ENCODE peak calls at places on chromosomes 2 and 18, in five cellular contexts. One of them, this sample, is unnamed.

GRCh38 chr2:92073036-92073814 is 2798.0 kb upstream of the TEKT4 start:
- DNase-seq in A549: no peak
- DNase-seq in fibroblast of mammary gland: no peak
- DNase-seq in GM20000: no peak
- DNase-seq in dorsolateral prefrontal cortex: peak; percentile 35
- DNase-seq in this sample: no peak

GRCh38 chr2:47568164-47568861 is 165.4 kb downstream of the MSH2 start:
- DNase-seq in fibroblast of mammary gland: no peak
- DNase-seq in dorsolateral prefrontal cortex: no peak
- DNase-seq in GM20000: no peak
- DNase-seq in A549: no peak
- DNase-seq in this sample: no peak

GRCh38 chr2:10957396-10957795 is 45.7 kb downstream of the KCNF1 start:
- DNase-seq in fibroblast of mammary gland: no peak
- DNase-seq in A549: no peak
- DNase-seq in GM20000: no peak
- DNase-seq in dorsolateral prefrontal cortex: no peak
- DNase-seq in this sample: peak; percentile 23

GRCh38 chr18:6056171-6056932 is 161.0 kb upstream of the TMEM200C start:
- DNase-seq in GM20000: peak; percentile 29
- DNase-seq in dorsolateral prefrontal cortex: no peak
- DNase-seq in A549: no peak
- DNase-seq in fibroblast of mammary gland: peak; percentile 71
- DNase-seq in this sample: no peak

GRCh38 chr18:74795766-74796165 is 198.1 kb downstream of the ZNF407 start:
- DNase-seq in dorsolateral prefrontal cortex: no peak
- DNase-seq in fibroblast of mammary gland: no peak
- DNase-seq in GM20000: no peak
- DNase-seq in A549: no peak
- DNase-seq in this sample: no peak

GRCh38 chr2:219286436-219287115 is 7.4 kb downstream of the DNAJB2 start:
- DNase-seq in dorsolateral prefrontal cortex: no peak
- DNase-seq in A549: no peak
- DNase-seq in fibroblast of mammary gland: peak; percentile 27
- DNase-seq in GM20000: peak; percentile 15
- DNase-seq in this sample: no peak

GRCh38 chr2:3348771-3349170 is 28.8 kb downstream of the EIPR1 start:
- DNase-seq in A549: no peak
- DNase-seq in fibroblast of mammary gland: no peak
- DNase-seq in GM20000: no peak
- DNase-seq in dorsolateral prefrontal cortex: peak; percentile 76
- DNase-seq in this sample: no peak

GRCh38 chr2:101912545-101912944 is 79.2 kb upstream of the IL1R2 start:
- DNase-seq in GM20000: no peak
- DNase-seq in dorsolateral prefrontal cortex: no peak
- DNase-seq in A549: no peak
- DNase-seq in fibroblast of mammary gland: no peak
- DNase-seq in this sample: no peak

GRCh38 chr2:2291500-2292260 is 39.4 kb downstream of the MYT1L start:
- DNase-seq in A549: peak; percentile 13
- DNase-seq in dorsolateral prefrontal cortex: no peak
- DNase-seq in fibroblast of mammary gland: no peak
- DNase-seq in GM20000: no peak
- DNase-seq in this sample: no peak

GRCh38 chr18:49849331-49850217 is 36.2 kb upstream of the ACAA2 start:
- DNase-seq in A549: peak; percentile 87
- DNase-seq in fibroblast of mammary gland: peak; percentile 92
- DNase-seq in GM20000: no peak
- DNase-seq in dorsolateral prefrontal cortex: no peak
- DNase-seq in this sample: peak; percentile 87

GRCh38 chr2:41572154-41572553 is 475.7 kb upstream of the PKDCC start:
- DNase-seq in dorsolateral prefrontal cortex: no peak
- DNase-seq in A549: no peak
- DNase-seq in GM20000: no peak
- DNase-seq in fibroblast of mammary gland: no peak
- DNase-seq in this sample: no peak

GRCh38 chr2:201158111-201158929 is 24.6 kb upstream of the CASP10 start:
- DNase-seq in A549: peak; percentile 84
- DNase-seq in dorsolateral prefrontal cortex: peak; percentile 68
- DNase-seq in GM20000: peak; percentile 76
- DNase-seq in fibroblast of mammary gland: peak; percentile 83
- DNase-seq in this sample: peak; percentile 73

GRCh38 chr2:172552547-172553291 is 3.2 kb upstream of the PDK1 start:
- DNase-seq in fibroblast of mammary gland: peak; percentile 89
- DNase-seq in A549: peak; percentile 19
- DNase-seq in dorsolateral prefrontal cortex: no peak
- DNase-seq in GM20000: no peak
- DNase-seq in this sample: peak; percentile 78

GRCh38 chr2:200411831-200412230 is 98.0 kb downstream of the KCTD18 start:
- DNase-seq in fibroblast of mammary gland: peak; percentile 57
- DNase-seq in dorsolateral prefrontal cortex: no peak
- DNase-seq in GM20000: no peak
- DNase-seq in A549: peak; percentile 26
- DNase-seq in this sample: no peak

GRCh38 chr2:85177031-85177824 is 44.0 kb downstream of the TCF7L1 start:
- DNase-seq in dorsolateral prefrontal cortex: no peak
- DNase-seq in GM20000: no peak
- DNase-seq in fibroblast of mammary gland: no peak
- DNase-seq in A549: no peak
- DNase-seq in this sample: no peak

GRCh38 chr2:171957061-171957460 is 34.8 kb downstream of the HAT1 start:
- DNase-seq in dorsolateral prefrontal cortex: no peak
- DNase-seq in fibroblast of mammary gland: peak; percentile 10
- DNase-seq in GM20000: no peak
- DNase-seq in A549: peak; percentile 16
- DNase-seq in this sample: peak; percentile 12

GRCh38 chr2:222912117-222912516 is 51.3 kb downstream of the ACSL3 start:
- DNase-seq in GM20000: peak; percentile 80
- DNase-seq in dorsolateral prefrontal cortex: no peak
- DNase-seq in A549: no peak
- DNase-seq in fibroblast of mammary gland: peak; percentile 53
- DNase-seq in this sample: no peak

GRCh38 chr18:59015531-59016152 is 124.0 kb upstream of the SEC11C start:
- DNase-seq in GM20000: no peak
- DNase-seq in dorsolateral prefrontal cortex: no peak
- DNase-seq in A549: no peak
- DNase-seq in fibroblast of mammary gland: no peak
- DNase-seq in this sample: no peak

GRCh38 chr2:231929961-231930600 is 3.9 kb upstream of the NPPC start:
- DNase-seq in dorsolateral prefrontal cortex: peak; percentile 15
- DNase-seq in fibroblast of mammary gland: peak; percentile 35
- DNase-seq in A549: no peak
- DNase-seq in GM20000: peak; percentile 56
- DNase-seq in this sample: no peak

GRCh38 chr2:52342458-52342857 is 1310.5 kb upstream of the NRXN1 start:
- DNase-seq in A549: no peak
- DNase-seq in fibroblast of mammary gland: no peak
- DNase-seq in dorsolateral prefrontal cortex: no peak
- DNase-seq in GM20000: no peak
- DNase-seq in this sample: no peak

GRCh38 chr2:216490061-216490460 is 8.6 kb upstream of the RPL37A start:
- DNase-seq in fibroblast of mammary gland: peak; percentile 81
- DNase-seq in GM20000: no peak
- DNase-seq in dorsolateral prefrontal cortex: no peak
- DNase-seq in A549: no peak
- DNase-seq in this sample: peak; percentile 68

GRCh38 chr2:235500761-235501662 is 7.2 kb downstream of the AGAP1 start:
- DNase-seq in GM20000: no peak
- DNase-seq in fibroblast of mammary gland: peak; percentile 54
- DNase-seq in A549: no peak
- DNase-seq in dorsolateral prefrontal cortex: no peak
- DNase-seq in this sample: peak; percentile 53

GRCh38 chr2:221574231-221574570 is 2.1 kb upstream of the EPHA4 start:
- DNase-seq in fibroblast of mammary gland: no peak
- DNase-seq in dorsolateral prefrontal cortex: no peak
- DNase-seq in A549: no peak
- DNase-seq in GM20000: no peak
- DNase-seq in this sample: no peak

DNA sequence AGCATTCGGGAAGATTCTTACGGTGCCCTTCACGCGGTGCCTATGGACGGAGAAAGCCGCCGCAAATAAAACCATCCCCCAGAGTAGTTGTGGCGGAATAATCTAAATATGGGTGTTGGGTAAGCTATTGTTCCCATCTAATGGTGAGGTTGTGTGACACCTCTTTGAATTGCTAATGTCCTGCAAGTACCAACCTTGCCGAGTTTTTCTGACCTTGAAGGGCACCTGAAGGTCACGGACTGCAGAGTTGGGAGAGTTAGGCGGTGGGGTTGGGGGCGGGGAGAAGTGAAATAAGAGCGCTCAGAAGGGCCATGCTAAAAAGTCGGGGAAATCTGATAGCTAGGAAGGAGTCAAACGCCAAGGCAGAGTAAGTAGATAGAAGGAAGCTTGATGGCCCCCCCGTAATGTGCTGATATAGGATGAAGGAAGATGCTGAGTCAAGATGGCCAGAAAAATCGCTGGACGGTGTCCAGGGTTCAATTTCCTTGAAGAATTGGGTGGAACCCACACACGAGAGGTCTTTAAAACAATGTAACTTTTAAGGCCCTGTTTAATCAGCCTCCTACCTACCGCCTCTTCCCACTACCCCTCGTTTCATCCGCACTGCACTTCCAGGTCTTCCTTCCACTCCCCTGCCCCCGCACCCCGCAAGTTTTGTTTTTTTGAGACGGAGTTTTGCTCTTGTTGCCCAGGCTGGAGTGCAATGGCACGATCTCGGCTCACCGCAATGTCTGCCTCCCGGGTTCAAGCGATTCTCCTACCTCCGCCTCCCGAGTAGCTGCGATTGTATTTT is 602 bp downstream of the KATNAL2 start:
- DNase-seq in A549: peak; percentile 10
- DNase-seq in fibroblast of mammary gland: peak; percentile 58
- DNase-seq in GM20000: peak; percentile 59
- DNase-seq in dorsolateral prefrontal cortex: no peak
- DNase-seq in this sample: peak; percentile 8
- TF ChIP-seq CTCF in A549: no peak
- TF ChIP-seq CTCF in fibroblast of mammary gland: no peak
- TF ChIP-seq CTCF in GM20000: no peak
- TF ChIP-seq CTCF in dorsolateral prefrontal cortex: no peak
- TF ChIP-seq CTCF in this sample: no peak

DNA sequence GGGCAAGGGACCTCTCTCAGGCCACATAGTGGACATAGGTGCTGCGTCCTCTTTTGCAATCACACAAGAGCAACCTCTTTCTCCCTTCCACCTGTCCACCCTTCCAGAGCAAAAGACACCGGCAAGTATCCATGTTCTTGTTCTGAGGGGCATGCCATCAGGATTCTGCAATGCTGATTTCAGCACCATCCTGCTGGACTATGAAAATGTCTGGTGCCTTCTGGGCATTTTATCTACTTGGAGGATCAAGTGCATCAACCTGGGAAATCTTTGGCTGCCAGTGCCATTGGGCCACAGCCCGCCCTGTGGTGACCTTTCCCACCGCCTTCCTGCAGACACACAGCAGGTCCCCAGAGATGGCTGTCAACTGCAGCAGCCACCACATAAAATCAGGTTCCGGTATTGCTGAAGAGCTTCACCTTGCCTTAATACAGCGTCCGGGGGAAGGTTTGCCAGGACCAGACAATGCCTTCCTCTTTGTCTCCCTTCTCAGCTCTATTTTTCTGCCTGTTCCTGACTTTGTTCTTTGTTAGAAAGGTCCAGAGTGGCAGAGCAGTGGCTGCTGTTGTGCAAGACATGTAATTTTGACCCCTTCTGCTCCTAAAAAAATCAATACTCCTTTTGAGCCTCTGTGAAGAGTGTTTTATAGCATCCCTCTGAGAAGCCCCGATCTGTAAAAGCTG is 18.5 kb upstream of the BOD1L2 start:
- DNase-seq in dorsolateral prefrontal cortex: no peak
- DNase-seq in GM20000: no peak
- DNase-seq in A549: no peak
- DNase-seq in fibroblast of mammary gland: no peak
- DNase-seq in this sample: no peak
- TF ChIP-seq CTCF in dorsolateral prefrontal cortex: no peak
- TF ChIP-seq CTCF in GM20000: no peak
- TF ChIP-seq CTCF in A549: no peak
- TF ChIP-seq CTCF in fibroblast of mammary gland: no peak
- TF ChIP-seq CTCF in this sample: no peak

GRCh38 chr2:240225660-240226475 is 85.4 kb upstream of the OTOS start:
- DNase-seq in A549: no peak
- DNase-seq in dorsolateral prefrontal cortex: no peak
- DNase-seq in fibroblast of mammary gland: no peak
- DNase-seq in GM20000: no peak
- DNase-seq in this sample: no peak
- TF ChIP-seq CTCF in A549: peak; percentile 26
- TF ChIP-seq CTCF in dorsolateral prefrontal cortex: no peak
- TF ChIP-seq CTCF in fibroblast of mammary gland: peak; percentile 13
- TF ChIP-seq CTCF in GM20000: no peak
- TF ChIP-seq CTCF in this sample: no peak

GRCh38 chr2:239326831-239327535 is 73.8 kb downstream of the HDAC4 start:
- DNase-seq in A549: no peak
- DNase-seq in dorsolateral prefrontal cortex: no peak
- DNase-seq in GM20000: peak; percentile 66
- DNase-seq in fibroblast of mammary gland: peak; percentile 33
- DNase-seq in this sample: no peak

GRCh38 chr2:239329972-239330572 is 70.7 kb downstream of the HDAC4 start:
- DNase-seq in A549: no peak
- DNase-seq in fibroblast of mammary gland: no peak
- DNase-seq in dorsolateral prefrontal cortex: no peak
- DNase-seq in GM20000: no peak
- DNase-seq in this sample: no peak

GRCh38 chr2:239329284-239329971 is 71.4 kb downstream of the HDAC4 start:
- DNase-seq in GM20000: no peak
- DNase-seq in fibroblast of mammary gland: peak; percentile 24
- DNase-seq in dorsolateral prefrontal cortex: no peak
- DNase-seq in A549: no peak
- DNase-seq in this sample: no peak

GRCh38 chr2:239327536-239328305 is 73.1 kb downstream of the HDAC4 start:
- DNase-seq in dorsolateral prefrontal cortex: no peak
- DNase-seq in fibroblast of mammary gland: peak; percentile 37
- DNase-seq in A549: no peak
- DNase-seq in GM20000: no peak
- DNase-seq in this sample: no peak

GRCh38 chr2:239328306-239329191 is 72.3 kb downstream of the HDAC4 start:
- DNase-seq in A549: no peak
- DNase-seq in GM20000: no peak
- DNase-seq in dorsolateral prefrontal cortex: no peak
- DNase-seq in fibroblast of mammary gland: peak; percentile 91
- DNase-seq in this sample: peak; percentile 70
- TF ChIP-seq CTCF in A549: no peak
- TF ChIP-seq CTCF in GM20000: no peak
- TF ChIP-seq CTCF in dorsolateral prefrontal cortex: no peak
- TF ChIP-seq CTCF in fibroblast of mammary gland: peak; percentile 11
- TF ChIP-seq CTCF in this sample: no peak

DNA sequence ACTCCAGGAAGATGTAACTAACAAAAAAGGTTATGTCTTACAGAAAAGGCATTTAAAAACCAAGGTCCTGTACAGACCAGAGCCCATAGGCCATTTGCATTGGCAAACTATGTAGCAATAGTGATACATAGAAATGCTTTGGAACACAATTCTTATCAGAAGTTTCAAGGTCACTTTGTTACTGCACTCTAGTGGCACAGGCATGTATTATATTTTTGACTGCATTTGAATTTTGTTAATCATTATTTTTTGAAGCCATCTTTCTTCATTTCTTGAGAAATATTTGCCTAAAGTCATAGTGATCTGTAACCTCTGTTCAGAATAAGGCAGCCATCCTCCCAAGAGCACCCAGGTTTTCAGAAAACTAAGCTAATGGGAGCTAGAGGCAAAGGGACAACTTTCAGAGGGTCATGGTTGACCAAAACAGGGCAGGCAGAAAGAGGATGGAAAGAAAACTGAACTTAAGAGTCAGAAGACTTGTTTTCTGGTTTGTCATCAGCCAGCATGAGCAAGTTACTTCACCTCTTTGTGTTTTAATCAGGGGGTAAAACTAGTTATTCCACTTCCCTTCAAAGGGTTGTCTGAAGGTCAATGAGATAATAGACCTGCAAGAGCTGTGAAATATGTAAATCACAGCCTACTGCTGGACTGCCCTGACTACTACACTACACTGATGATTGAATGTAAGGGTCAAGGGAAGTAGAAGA is 41.5 kb downstream of the SLC38A11 start:
- DNase-seq in dorsolateral prefrontal cortex: no peak
- DNase-seq in fibroblast of mammary gland: peak; percentile 33
- DNase-seq in A549: peak; percentile 41
- DNase-seq in GM20000: no peak
- DNase-seq in this sample: peak; percentile 54
- TF ChIP-seq CTCF in dorsolateral prefrontal cortex: no peak
- TF ChIP-seq CTCF in fibroblast of mammary gland: peak; percentile 32
- TF ChIP-seq CTCF in A549: peak; percentile 49
- TF ChIP-seq CTCF in GM20000: no peak
- TF ChIP-seq CTCF in this sample: peak; percentile 78